ENCODE peak calls at places on chromosomes 6 and 20, in five cellular contexts. H, L, G, A and Y are unnamed samples.

GRCh38 chr6:4957521-4958231 is 46.2 kb downstream of the RPP40 start:
- DNase-seq in G (peak; percentile 33), L (no peak), A (no peak), H (no peak), Y (no peak)

GRCh38 chr20:5626603-5627002 is 123.6 kb upstream of the SHLD1 start:
- DNase-seq in L (no peak), H (no peak), A (no peak), G (no peak), Y (no peak)

GRCh38 chr6:162941128-162941527 is 213.4 kb downstream of the PACRG start:
- DNase-seq in H (no peak), G (no peak), L (no peak), A (no peak), Y (no peak)

GRCh38 chr20:43058077-43058476 is 131.6 kb downstream of the PTPRT start:
- DNase-seq in G (no peak), L (no peak), A (no peak), H (no peak), Y (no peak)

GRCh38 chr6:30939473-30939872 is 1.3 kb upstream of the MUCL3 start:
- DNase-seq in A (no peak), H (no peak), L (no peak), G (no peak), Y (no peak)

GRCh38 chr6:17666646-17667045 is 40.1 kb downstream of the NUP153 start:
- DNase-seq in L (no peak), H (no peak), G (no peak), A (no peak), Y (peak; percentile 8)

GRCh38 chr20:63531686-63532448 is 5.3 kb downstream of the PTK6 start:
- DNase-seq in L (no peak), G (no peak), A (no peak), H (no peak), Y (no peak)

GRCh38 chr6:104940881-104941693 is 15.8 kb upstream of the LIN28B start:
- DNase-seq in A (no peak), L (no peak), G (no peak), H (no peak), Y (peak; percentile 63)

GRCh38 chr6:149234051-149234962 is 83.2 kb upstream of the TAB2 start:
- DNase-seq in G (no peak), H (no peak), L (no peak), A (peak; percentile 25), Y (no peak)

GRCh38 chr6:42979523-42980177 is 669 bp upstream of the PEX6 start:
- DNase-seq in A (peak; percentile 48), L (no peak), G (peak; percentile 80), H (no peak), Y (no peak)

GRCh38 chr6:149336529-149336928 is 19.0 kb downstream of the TAB2 start:
- DNase-seq in L (no peak), G (no peak), H (no peak), A (no peak), Y (no peak)

GRCh38 chr6:160430203-160430602 is 82.0 kb downstream of the SLC22A3 start:
- DNase-seq in L (no peak), A (no peak), H (no peak), G (no peak), Y (no peak)

GRCh38 chr6:149482542-149483261 is 2.1 kb downstream of the ZC3H12D start:
- DNase-seq in A (no peak), G (no peak), L (no peak), H (no peak), Y (no peak)

GRCh38 chr6:142289687-142290086 is 12.1 kb upstream of the ADGRG6 start:
- DNase-seq in G (no peak), L (no peak), A (no peak), H (no peak), Y (no peak)

GRCh38 chr20:24502184-24502583 is 32.8 kb downstream of the SYNDIG1 start:
- DNase-seq in H (no peak), A (peak; percentile 78), L (no peak), G (peak; percentile 25), Y (peak; percentile 64)

GRCh38 chr6:163309491-163310026 is 105.0 kb upstream of the QKI start:
- DNase-seq in A (no peak), G (no peak), H (no peak), L (no peak), Y (no peak)

GRCh38 chr20:50048420-50049166 is 64.4 kb downstream of the UBE2V1 start:
- DNase-seq in H (no peak), L (no peak), G (no peak), A (no peak), Y (no peak)

GRCh38 chr20:47389867-47390347 is 33.4 kb upstream of the ZMYND8 start:
- DNase-seq in L (no peak), A (peak; percentile 78), H (no peak), G (peak; percentile 81), Y (no peak)